ENCODE peak calls at places on chromosomes 11 and 22, in five cellular contexts. Z is PC-3; G is prostate gland; K is astrocyte; U is CD4-positive, CD25-positive, alpha-beta regulatory T cell. Q is an unnamed sample.

GRCh38 chr11:59403546-59403945 is 22.7 kb downstream of the OR5A2 start:
- DNase-seq in Z (no peak), G (no peak), K (no peak), U (no peak), Q (no peak)

GRCh38 chr22:26546282-26546681 is 34.0 kb upstream of the TFIP11 start:
- DNase-seq in Z (no peak), G (no peak), K (no peak), U (no peak), Q (no peak)

GRCh38 chr11:78646564-78647185 is 72.0 kb upstream of the NARS2 start:
- DNase-seq in Z (peak; percentile 97), G (peak; percentile 69), K (peak; percentile 17), U (peak; percentile 17), Q (no peak)

GRCh38 chr11:115665958-115666357 is 161.7 kb upstream of the CADM1 start:
- DNase-seq in Z (no peak), G (no peak), K (no peak), U (no peak), Q (no peak)

GRCh38 chr11:76759517-76759916 is 23.6 kb upstream of the TSKU start:
- DNase-seq in Z (no peak), G (no peak), K (no peak), U (no peak), Q (no peak)

GRCh38 chr11:45025716-45026492 is 75.2 kb upstream of the TP53I11 start:
- DNase-seq in Z (no peak), G (no peak), K (peak; percentile 74), U (no peak), Q (no peak)

GRCh38 chr11:15685311-15685710 is 570.6 kb downstream of the INSC start:
- DNase-seq in Z (no peak), G (no peak), K (no peak), U (no peak), Q (no peak)

GRCh38 chr11:1487851-1488574 is 1.4 kb upstream of the MOB2 start:
- DNase-seq in Z (no peak), G (no peak), K (no peak), U (no peak), Q (peak; percentile 76)

GRCh38 chr11:65851083-65851579 is 6.8 kb downstream of the CFL1 start:
- DNase-seq in Z (peak; percentile 69), G (no peak), K (no peak), U (no peak), Q (peak; percentile 56)

GRCh38 chr11:78214331-78215194 is 25.8 kb downstream of the USP35 start:
- DNase-seq in Z (no peak), G (no peak), K (no peak), U (no peak), Q (peak; percentile 52)

GRCh38 chr22:49372111-49372529 is 455.6 kb downstream of the BRD1 start:
- DNase-seq in Z (no peak), G (no peak), K (no peak), U (no peak), Q (peak; percentile 44)

GRCh38 chr11:11681536-11681935 is 59.7 kb upstream of the GALNT18 start:
- DNase-seq in Z (no peak), G (no peak), K (no peak), U (no peak), Q (no peak)

GRCh38 chr22:29032014-29032475 is 29.6 kb downstream of the C22orf31 start:
- DNase-seq in Z (no peak), G (no peak), K (no peak), U (no peak), Q (no peak)

GRCh38 chr22:28381427-28382167 is 298.0 kb downstream of the TTC28 start:
- DNase-seq in Z (peak; percentile 56), G (no peak), K (peak; percentile 47), U (no peak), Q (no peak)

GRCh38 chr11:62556872-62557631 is 10.4 kb upstream of the AHNAK start:
- DNase-seq in Z (peak; percentile 55), G (no peak), K (no peak), U (no peak), Q (no peak)

GRCh38 chr22:44567846-44568493 is 69.9 kb upstream of the RTL6 start:
- DNase-seq in Z (peak; percentile 36), G (no peak), K (no peak), U (no peak), Q (peak; percentile 65)

GRCh38 chr11:1460396-1460795 is 26.2 kb downstream of the MOB2 start:
- DNase-seq in Z (no peak), G (peak; percentile 48), K (no peak), U (no peak), Q (peak; percentile 89)

GRCh38 chr22:32018056-32018455 is 25.0 kb upstream of the SLC5A1 start:
- DNase-seq in Z (no peak), G (no peak), K (peak; percentile 80), U (no peak), Q (no peak)

GRCh38 chr11:61996933-61997332 is 29.5 kb upstream of the FTH1 start:
- DNase-seq in Z (no peak), G (no peak), K (no peak), U (no peak), Q (no peak)

GRCh38 chr11:28922351-28922981 is 814.3 kb downstream of the METTL15 start:
- DNase-seq in Z (no peak), G (no peak), K (no peak), U (no peak), Q (no peak)

GRCh38 chr11:17610402-17610894 is 63.4 kb downstream of the OTOG start:
- DNase-seq in Z (no peak), G (no peak), K (no peak), U (no peak), Q (no peak)

GRCh38 chr11:115471367-115471766 is 32.8 kb downstream of the CADM1 start:
- DNase-seq in Z (no peak), G (no peak), K (peak; percentile 26), U (no peak), Q (no peak)

GRCh38 chr22:49079027-49079725 is 748.5 kb downstream of the BRD1 start:
- DNase-seq in Z (no peak), G (no peak), K (no peak), U (no peak), Q (no peak)

GRCh38 chr22:41447435-41448188 is 1.0 kb upstream of the TOB2 start:
- DNase-seq in Z (peak; percentile 48), G (peak; percentile 60), K (peak; percentile 60), U (peak; percentile 53), Q (peak; percentile 82)

GRCh38 chr11:93498099-93499040 is 44.8 kb downstream of the SMCO4 start:
- DNase-seq in Z (peak; percentile 67), G (no peak), K (peak; percentile 81), U (no peak), Q (no peak)

GRCh38 chr11:106468531-106468930 is 391.1 kb downstream of the AASDHPPT start:
- DNase-seq in Z (no peak), G (no peak), K (no peak), U (no peak), Q (no peak)

GRCh38 chr22:24948356-24949202 is 2.1 kb upstream of the LHFPL7 start:
- DNase-seq in Z (no peak), G (no peak), K (no peak), U (no peak), Q (no peak)

GRCh38 chr11:78560826-78561484 is 13.7 kb downstream of the NARS2 start:
- DNase-seq in Z (peak; percentile 39), G (no peak), K (no peak), U (no peak), Q (no peak)

GRCh38 chr11:45463541-45463940 is 177.4 kb upstream of the SYT13 start:
- DNase-seq in Z (no peak), G (no peak), K (no peak), U (no peak), Q (peak; percentile 14)

GRCh38 chr11:112160452-112160851 is 3.4 kb downstream of the IL18 start:
- DNase-seq in Z (peak; percentile 24), G (no peak), K (no peak), U (no peak), Q (no peak)

GRCh38 chr11:112165049-112165448 is 1.2 kb upstream of the IL18 start:
- DNase-seq in Z (no peak), G (no peak), K (no peak), U (no peak), Q (no peak)

GRCh38 chr11:112161012-112161411 is 2.9 kb downstream of the IL18 start:
- DNase-seq in Z (no peak), G (no peak), K (no peak), U (no peak), Q (no peak)

GRCh38 chr11:112163875-112164521 is at the start of gene IL18:
- DNase-seq in Z (peak; percentile 87), G (no peak), K (no peak), U (no peak), Q (peak; percentile 75)

GRCh38 chr11:112162761-112163669 is 879 bp downstream of the IL18 start:
- DNase-seq in Z (peak; percentile 90), G (no peak), K (peak; percentile 31), U (no peak), Q (no peak)
- H3K4me3 ChIP-seq in Z (peak overlapping the region; percentile 73), G (no peak overlapping the region), K (no peak overlapping the region), U (no peak overlapping the region), Q (no peak overlapping the region)

DNA sequence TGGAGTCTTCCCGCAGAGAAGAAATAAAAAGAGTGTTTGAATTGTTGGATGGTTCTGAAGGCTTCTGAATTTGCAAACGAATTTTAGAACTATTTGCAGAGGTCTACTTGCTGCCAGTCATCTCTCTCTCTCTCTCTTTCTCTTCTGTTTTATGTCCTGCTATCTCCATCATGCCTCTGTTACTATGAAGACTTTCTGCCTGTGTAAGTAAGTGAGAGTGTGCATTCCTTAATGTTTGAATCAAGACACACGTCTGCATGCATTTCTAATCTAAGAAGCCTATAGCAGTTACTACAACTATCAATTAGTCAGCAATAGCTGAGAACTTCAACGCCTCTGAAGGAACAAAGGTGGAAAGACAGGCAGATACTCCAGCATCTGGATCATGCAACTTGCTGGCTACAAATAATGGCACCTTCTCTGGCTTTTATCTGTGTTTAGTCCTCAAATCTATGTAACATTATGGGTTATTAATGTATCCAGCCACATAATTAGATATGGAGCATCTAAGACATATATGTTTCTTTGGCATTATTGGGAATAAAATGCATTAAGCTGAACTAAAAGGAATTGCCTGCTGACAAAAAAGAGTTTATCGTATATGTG is 191.6 kb upstream of the BLID start:
- DNase-seq in Z (no peak), G (no peak), K (no peak), U (no peak), Q (no peak)
- H3K27ac ChIP-seq in Z (no peak overlapping the region), G (peak overlapping the region; percentile 44), K (no peak overlapping the region), U (no peak overlapping the region), Q (peak overlapping the region; percentile 79)

DNA sequence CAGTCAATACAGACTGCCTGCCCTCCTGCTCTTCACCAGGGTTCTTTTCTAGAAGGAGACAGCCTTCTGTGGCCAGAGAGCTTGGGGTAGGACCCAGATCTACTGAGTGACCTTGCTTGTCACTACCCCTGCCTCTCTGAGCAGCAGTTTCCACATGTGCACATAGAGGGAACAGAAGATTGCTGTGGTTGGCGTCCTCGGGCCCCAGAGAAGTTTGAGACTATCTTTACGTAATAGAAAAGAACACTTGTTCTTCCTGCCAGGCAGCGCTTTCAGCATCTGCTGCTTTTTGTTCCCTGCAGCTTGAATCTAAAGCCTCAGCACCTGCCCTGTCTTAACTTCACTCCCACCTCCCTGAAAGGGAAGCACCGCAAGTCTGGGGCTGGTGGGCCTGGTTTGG is 1.9 kb upstream of the FKBP2 start:
- DNase-seq in Z (no peak), G (no peak), K (no peak), U (no peak), Q (peak; percentile 49)
- H3K4me1 ChIP-seq in Z (peaks cover 65% of the 10 kb centered on the region), G (peaks cover 18% of the 10 kb centered on the region), K (peaks cover 36% of the 10 kb centered on the region), U (peaks cover 35% of the 10 kb centered on the region), Q (no peaks in the 10 kb centered on the region)

DNA sequence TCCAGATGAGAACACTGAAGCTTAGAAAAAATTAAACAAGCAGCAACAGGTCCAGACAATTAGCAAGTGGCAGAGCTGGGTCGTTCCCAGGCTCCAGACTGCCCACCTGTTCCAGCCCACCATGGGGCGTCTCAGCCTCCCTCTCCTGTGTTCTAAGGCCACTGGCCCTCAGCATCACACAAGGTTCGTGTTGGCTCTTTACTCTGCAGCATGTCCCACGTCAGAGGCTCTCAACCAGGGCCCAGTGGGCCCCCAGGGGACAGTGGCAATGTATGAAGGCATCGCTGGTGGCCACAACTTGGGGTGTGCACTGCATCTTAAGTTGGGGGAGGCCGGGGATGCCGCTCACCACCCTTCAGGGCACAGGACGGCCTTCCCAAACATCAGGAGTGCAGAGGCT is 6.2 kb downstream of the PDGFB start:
- DNase-seq in Z (no peak), G (no peak), K (no peak), U (no peak), Q (no peak)
- H3K4me3 ChIP-seq in Z (no peak overlapping the region), G (no peak overlapping the region), K (no peak overlapping the region), U (no peak overlapping the region), Q (no peak overlapping the region)

Q was measured in aorta.